ENCODE peak calls at places on chromosomes 16 and 17, in ten cellular contexts. One of them, this sample, is unnamed.

GRCh38 chr16:19429271-19429670 is 11.6 kb downstream of the TMC5 start:
- DNase-seq in GM23338: no peak
- DNase-seq in dorsolateral prefrontal cortex: no peak
- DNase-seq in fibroblast of pulmonary artery: no peak
- DNase-seq in cardiac muscle cell: no peak
- DNase-seq in AG10803: no peak
- DNase-seq in NB4: no peak
- DNase-seq in right atrium auricular region: no peak
- DNase-seq in lower leg skin: no peak
- DNase-seq in mucosa of descending colon: no peak
- DNase-seq in this sample: no peak

GRCh38 chr16:17389392-17389791 is 81.4 kb downstream of the XYLT1 start:
- DNase-seq in GM23338: no peak
- DNase-seq in dorsolateral prefrontal cortex: no peak
- DNase-seq in fibroblast of pulmonary artery: no peak
- DNase-seq in cardiac muscle cell: no peak
- DNase-seq in AG10803: peak
- DNase-seq in NB4: no peak
- DNase-seq in right atrium auricular region: no peak
- DNase-seq in lower leg skin: no peak
- DNase-seq in mucosa of descending colon: no peak
- DNase-seq in this sample: no peak

GRCh38 chr16:15032547-15033308 is 23.1 kb downstream of the NTAN1 start:
- DNase-seq in GM23338: no peak
- DNase-seq in dorsolateral prefrontal cortex: no peak
- DNase-seq in fibroblast of pulmonary artery: peak
- DNase-seq in cardiac muscle cell: no peak
- DNase-seq in AG10803: no peak
- DNase-seq in NB4: no peak
- DNase-seq in right atrium auricular region: no peak
- DNase-seq in lower leg skin: no peak
- DNase-seq in mucosa of descending colon: no peak
- DNase-seq in this sample: no peak

GRCh38 chr17:81527591-81528383 is at the start of gene FSCN2:
- DNase-seq in GM23338: no peak
- DNase-seq in dorsolateral prefrontal cortex: no peak
- DNase-seq in fibroblast of pulmonary artery: no peak
- DNase-seq in cardiac muscle cell: no peak
- DNase-seq in AG10803: no peak
- DNase-seq in NB4: no peak
- DNase-seq in right atrium auricular region: no peak
- DNase-seq in lower leg skin: no peak
- DNase-seq in mucosa of descending colon: no peak
- DNase-seq in this sample: no peak

GRCh38 chr16:30998852-30999761 is 11.3 kb downstream of the STX1B start:
- DNase-seq in GM23338: no peak
- DNase-seq in dorsolateral prefrontal cortex: peak
- DNase-seq in fibroblast of pulmonary artery: no peak
- DNase-seq in cardiac muscle cell: no peak
- DNase-seq in AG10803: peak
- DNase-seq in NB4: peak
- DNase-seq in right atrium auricular region: peak
- DNase-seq in lower leg skin: no peak
- DNase-seq in mucosa of descending colon: no peak
- DNase-seq in this sample: no peak

GRCh38 chr16:2003827-2004641 is 5.6 kb downstream of the ZNF598 start:
- DNase-seq in GM23338: peak
- DNase-seq in dorsolateral prefrontal cortex: peak
- DNase-seq in fibroblast of pulmonary artery: peak
- DNase-seq in cardiac muscle cell: peak
- DNase-seq in AG10803: peak
- DNase-seq in NB4: peak
- DNase-seq in right atrium auricular region: peak
- DNase-seq in lower leg skin: peak
- DNase-seq in mucosa of descending colon: peak
- DNase-seq in this sample: no peak

GRCh38 chr17:81664051-81664470 is 2.3 kb downstream of the OXLD1 start:
- DNase-seq in GM23338: no peak
- DNase-seq in dorsolateral prefrontal cortex: no peak
- DNase-seq in fibroblast of pulmonary artery: no peak
- DNase-seq in cardiac muscle cell: no peak
- DNase-seq in AG10803: no peak
- DNase-seq in NB4: no peak
- DNase-seq in right atrium auricular region: no peak
- DNase-seq in lower leg skin: no peak
- DNase-seq in mucosa of descending colon: no peak
- DNase-seq in this sample: no peak

GRCh38 chr17:41178843-41179616 is 1.0 kb upstream of the KRTAP4-2 start:
- DNase-seq in GM23338: no peak
- DNase-seq in dorsolateral prefrontal cortex: no peak
- DNase-seq in fibroblast of pulmonary artery: no peak
- DNase-seq in cardiac muscle cell: no peak
- DNase-seq in AG10803: peak
- DNase-seq in NB4: no peak
- DNase-seq in right atrium auricular region: no peak
- DNase-seq in lower leg skin: no peak
- DNase-seq in mucosa of descending colon: no peak
- DNase-seq in this sample: peak

DNA sequence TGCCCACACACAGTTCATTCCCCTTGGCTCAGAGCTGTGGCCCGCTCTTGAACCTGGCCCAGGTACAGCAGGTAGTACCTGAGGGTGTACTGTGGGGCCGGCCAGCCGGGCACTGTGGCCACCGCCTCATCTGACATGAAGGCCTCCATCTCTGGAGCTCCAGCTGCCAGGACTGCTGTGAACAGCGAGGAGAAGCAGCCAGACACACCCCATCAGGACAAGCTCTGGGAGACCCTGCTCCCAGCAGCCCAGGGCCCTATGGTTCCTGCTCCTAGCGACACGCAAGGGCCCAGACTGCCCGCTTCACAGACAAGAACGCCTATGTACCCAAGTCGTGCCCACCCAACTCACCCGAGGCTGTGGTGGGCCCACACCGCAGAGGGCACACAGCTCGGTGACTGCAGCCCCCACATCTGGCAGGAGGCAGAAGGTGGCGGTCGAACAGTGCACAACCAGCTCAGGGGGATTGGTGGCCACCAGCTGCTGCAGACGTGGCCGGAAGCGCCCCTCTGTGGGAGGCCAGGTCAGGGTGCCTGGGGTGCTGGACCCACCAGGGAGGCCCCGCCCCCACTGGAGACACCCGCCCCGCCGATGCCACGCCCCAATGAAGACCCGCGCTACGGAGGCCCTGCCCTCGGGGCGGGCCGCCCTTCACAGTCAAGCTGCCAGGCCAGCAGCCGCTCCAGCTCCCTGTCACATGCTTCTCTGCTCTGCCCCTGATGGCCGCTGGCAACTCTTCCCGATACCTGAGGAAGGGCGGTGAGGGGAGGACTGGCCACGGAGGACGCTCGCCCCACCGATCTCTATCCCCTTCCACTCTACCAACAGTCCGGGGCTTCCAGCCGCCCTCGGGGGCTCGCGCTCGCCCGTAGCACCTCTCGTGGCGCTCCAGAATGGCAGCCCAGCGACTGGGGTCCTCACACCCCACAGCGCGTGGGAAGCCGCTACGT is 1.1 kb upstream of the STUB1 start:
- DNase-seq in GM23338: peak
- DNase-seq in dorsolateral prefrontal cortex: peak
- DNase-seq in fibroblast of pulmonary artery: peak
- DNase-seq in cardiac muscle cell: peak
- DNase-seq in AG10803: peak
- DNase-seq in NB4: peak
- DNase-seq in right atrium auricular region: peak
- DNase-seq in lower leg skin: peak
- DNase-seq in mucosa of descending colon: peak
- DNase-seq in this sample: no peak
- H3K4me3 ChIP-seq in GM23338: peak
- H3K4me3 ChIP-seq in dorsolateral prefrontal cortex: peak
- H3K4me3 ChIP-seq in fibroblast of pulmonary artery: peak
- H3K4me3 ChIP-seq in cardiac muscle cell: peak
- H3K4me3 ChIP-seq in AG10803: peak
- H3K4me3 ChIP-seq in NB4: peak
- H3K4me3 ChIP-seq in right atrium auricular region: peak
- H3K4me3 ChIP-seq in lower leg skin: peak
- H3K4me3 ChIP-seq in mucosa of descending colon: no peak
- H3K4me3 ChIP-seq in this sample: peak

GRCh38 chr17:76473541-76473985 is 6.2 kb downstream of the AANAT start:
- DNase-seq in GM23338: peak
- DNase-seq in dorsolateral prefrontal cortex: no peak
- DNase-seq in fibroblast of pulmonary artery: no peak
- DNase-seq in cardiac muscle cell: peak
- DNase-seq in AG10803: no peak
- DNase-seq in NB4: peak
- DNase-seq in right atrium auricular region: no peak
- DNase-seq in lower leg skin: no peak
- DNase-seq in mucosa of descending colon: peak
- DNase-seq in this sample: no peak
- TF ChIP-seq CTCF in GM23338: peak
- TF ChIP-seq CTCF in dorsolateral prefrontal cortex: peak
- TF ChIP-seq CTCF in fibroblast of pulmonary artery: peak
- TF ChIP-seq CTCF in cardiac muscle cell: peak
- TF ChIP-seq CTCF in AG10803: peak
- TF ChIP-seq CTCF in NB4: no peak
- TF ChIP-seq CTCF in right atrium auricular region: peak
- TF ChIP-seq CTCF in lower leg skin: no peak
- TF ChIP-seq CTCF in mucosa of descending colon: no peak
- TF ChIP-seq CTCF in this sample: peak

GRCh38 chr17:7438050-7438614 is 1.2 kb upstream of the FGF11 start:
- DNase-seq in GM23338: peak
- DNase-seq in dorsolateral prefrontal cortex: peak
- DNase-seq in fibroblast of pulmonary artery: no peak
- DNase-seq in cardiac muscle cell: peak
- DNase-seq in AG10803: no peak
- DNase-seq in NB4: peak
- DNase-seq in right atrium auricular region: peak
- DNase-seq in lower leg skin: peak
- DNase-seq in mucosa of descending colon: peak
- DNase-seq in this sample: no peak

GRCh38 chr17:7438656-7439460 is 454 bp upstream of the FGF11 start:
- DNase-seq in GM23338: no peak
- DNase-seq in dorsolateral prefrontal cortex: no peak
- DNase-seq in fibroblast of pulmonary artery: no peak
- DNase-seq in cardiac muscle cell: no peak
- DNase-seq in AG10803: no peak
- DNase-seq in NB4: no peak
- DNase-seq in right atrium auricular region: no peak
- DNase-seq in lower leg skin: no peak
- DNase-seq in mucosa of descending colon: no peak
- DNase-seq in this sample: no peak

GRCh38 chr17:7437369-7437863 is 1.9 kb upstream of the FGF11 start:
- DNase-seq in GM23338: no peak
- DNase-seq in dorsolateral prefrontal cortex: no peak
- DNase-seq in fibroblast of pulmonary artery: no peak
- DNase-seq in cardiac muscle cell: no peak
- DNase-seq in AG10803: no peak
- DNase-seq in NB4: no peak
- DNase-seq in right atrium auricular region: no peak
- DNase-seq in lower leg skin: no peak
- DNase-seq in mucosa of descending colon: no peak
- DNase-seq in this sample: no peak

GRCh38 chr17:7435676-7436555 is 681 bp downstream of the TMEM102 start:
- DNase-seq in GM23338: peak
- DNase-seq in dorsolateral prefrontal cortex: no peak
- DNase-seq in fibroblast of pulmonary artery: no peak
- DNase-seq in cardiac muscle cell: peak
- DNase-seq in AG10803: no peak
- DNase-seq in NB4: peak
- DNase-seq in right atrium auricular region: no peak
- DNase-seq in lower leg skin: peak
- DNase-seq in mucosa of descending colon: peak
- DNase-seq in this sample: no peak

GRCh38 chr17:7436556-7437368 is 1.5 kb downstream of the TMEM102 start:
- DNase-seq in GM23338: peak
- DNase-seq in dorsolateral prefrontal cortex: peak
- DNase-seq in fibroblast of pulmonary artery: peak
- DNase-seq in cardiac muscle cell: peak
- DNase-seq in AG10803: peak
- DNase-seq in NB4: peak
- DNase-seq in right atrium auricular region: peak
- DNase-seq in lower leg skin: peak
- DNase-seq in mucosa of descending colon: peak
- DNase-seq in this sample: no peak
- H3K4me3 ChIP-seq in GM23338: peak
- H3K4me3 ChIP-seq in dorsolateral prefrontal cortex: peak
- H3K4me3 ChIP-seq in fibroblast of pulmonary artery: peak
- H3K4me3 ChIP-seq in cardiac muscle cell: peak
- H3K4me3 ChIP-seq in AG10803: peak
- H3K4me3 ChIP-seq in NB4: peak
- H3K4me3 ChIP-seq in right atrium auricular region: peak
- H3K4me3 ChIP-seq in lower leg skin: no peak
- H3K4me3 ChIP-seq in mucosa of descending colon: peak
- H3K4me3 ChIP-seq in this sample: peak

GRCh38 chr17:7240375-7240774 is 1.1 kb upstream of the PHF23 start:
- DNase-seq in GM23338: no peak
- DNase-seq in dorsolateral prefrontal cortex: no peak
- DNase-seq in fibroblast of pulmonary artery: no peak
- DNase-seq in cardiac muscle cell: no peak
- DNase-seq in AG10803: no peak
- DNase-seq in NB4: no peak
- DNase-seq in right atrium auricular region: no peak
- DNase-seq in lower leg skin: no peak
- DNase-seq in mucosa of descending colon: no peak
- DNase-seq in this sample: no peak

GRCh38 chr17:7238418-7239090 is 703 bp downstream of the PHF23 start:
- DNase-seq in GM23338: no peak
- DNase-seq in dorsolateral prefrontal cortex: no peak
- DNase-seq in fibroblast of pulmonary artery: no peak
- DNase-seq in cardiac muscle cell: peak
- DNase-seq in AG10803: peak
- DNase-seq in NB4: peak
- DNase-seq in right atrium auricular region: no peak
- DNase-seq in lower leg skin: no peak
- DNase-seq in mucosa of descending colon: peak
- DNase-seq in this sample: no peak

GRCh38 chr17:7237761-7238417 is 1.4 kb downstream of the PHF23 start:
- DNase-seq in GM23338: peak
- DNase-seq in dorsolateral prefrontal cortex: peak
- DNase-seq in fibroblast of pulmonary artery: peak
- DNase-seq in cardiac muscle cell: peak
- DNase-seq in AG10803: peak
- DNase-seq in NB4: peak
- DNase-seq in right atrium auricular region: no peak
- DNase-seq in lower leg skin: no peak
- DNase-seq in mucosa of descending colon: peak
- DNase-seq in this sample: no peak

GRCh38 chr17:7241047-7241733 is 1.1 kb downstream of the GABARAP start:
- DNase-seq in GM23338: no peak
- DNase-seq in dorsolateral prefrontal cortex: no peak
- DNase-seq in fibroblast of pulmonary artery: no peak
- DNase-seq in cardiac muscle cell: no peak
- DNase-seq in AG10803: peak
- DNase-seq in NB4: no peak
- DNase-seq in right atrium auricular region: no peak
- DNase-seq in lower leg skin: no peak
- DNase-seq in mucosa of descending colon: no peak
- DNase-seq in this sample: no peak

DNA sequence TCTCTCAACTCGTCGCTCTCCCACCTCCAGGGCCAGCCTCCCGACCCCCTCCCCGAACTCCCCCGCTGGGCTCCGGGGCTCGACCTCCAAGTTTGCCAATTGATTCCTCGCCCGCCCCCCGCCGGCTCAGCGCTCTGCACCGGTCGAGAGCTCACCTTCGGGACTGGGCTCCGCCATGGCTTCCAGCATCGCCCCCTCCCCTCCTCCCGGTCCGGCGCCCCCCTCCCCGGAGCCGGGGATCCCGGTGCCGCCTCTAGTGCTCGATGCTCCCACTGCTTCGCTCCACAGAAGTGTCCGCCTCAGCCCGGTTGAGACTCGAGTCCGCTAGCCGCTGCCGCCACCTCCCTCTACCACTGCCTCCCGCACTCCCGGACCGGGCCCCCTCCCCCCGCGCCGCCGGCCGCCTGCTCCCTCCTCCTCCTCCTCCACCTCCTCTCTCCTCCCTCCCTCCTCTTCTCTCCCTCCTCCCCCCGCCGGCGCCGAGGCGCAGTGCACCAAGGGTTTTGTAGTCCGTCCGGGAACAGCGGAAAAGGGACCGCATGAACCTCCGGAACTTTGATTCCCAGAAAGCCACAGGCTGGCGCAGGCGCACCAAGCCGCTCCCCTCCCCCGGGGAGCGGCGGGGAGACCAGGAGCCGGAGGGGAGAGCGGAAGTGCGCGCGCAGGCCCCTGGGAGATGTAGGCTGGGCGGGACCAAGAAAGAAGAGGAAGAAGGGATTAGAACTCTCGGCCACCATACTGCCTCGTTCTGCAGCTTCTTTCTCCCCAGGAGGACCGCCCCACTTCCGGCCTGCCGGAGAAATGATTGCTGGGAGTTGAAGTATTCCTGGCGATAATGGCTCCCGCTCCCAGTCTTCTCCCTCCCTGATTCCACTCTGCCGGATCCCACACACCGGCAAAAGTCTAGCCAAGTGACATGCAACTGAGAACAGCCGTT is at the start of gene PHF23:
- DNase-seq in GM23338: peak
- DNase-seq in dorsolateral prefrontal cortex: peak
- DNase-seq in fibroblast of pulmonary artery: peak
- DNase-seq in cardiac muscle cell: peak
- DNase-seq in AG10803: peak
- DNase-seq in NB4: peak
- DNase-seq in right atrium auricular region: peak
- DNase-seq in lower leg skin: peak
- DNase-seq in mucosa of descending colon: peak
- DNase-seq in this sample: peak
- TF ChIP-seq CTCF in GM23338: no peak
- TF ChIP-seq CTCF in dorsolateral prefrontal cortex: no peak
- TF ChIP-seq CTCF in fibroblast of pulmonary artery: no peak
- TF ChIP-seq CTCF in cardiac muscle cell: no peak
- TF ChIP-seq CTCF in AG10803: no peak
- TF ChIP-seq CTCF in NB4: no peak
- TF ChIP-seq CTCF in right atrium auricular region: no peak
- TF ChIP-seq CTCF in lower leg skin: peak
- TF ChIP-seq CTCF in mucosa of descending colon: no peak
- TF ChIP-seq CTCF in this sample: no peak